ENCODE peak calls at places on chromosomes 5 and 9, in six cellular contexts. Y is lung, J is Daoy, H is cardiac muscle cell, T is left ventricle myocardium inferior, P is HT1080. U is an unnamed sample.

GRCh38 chr5:134392301-134392700 is 19.4 kb downstream of the CDKN2AIPNL start:
- DNase-seq in J (no peak), P (no peak), T (no peak), H (no peak), Y (no peak), U (no peak)

GRCh38 chr9:12775373-12775962 is 648 bp downstream of the LURAP1L start:
- DNase-seq in T (peak; percentile 16), J (peak; percentile 43), Y (no peak), P (peak; percentile 10), H (peak; percentile 46), U (peak; percentile 52)

GRCh38 chr5:95717439-95717838 is 13.7 kb upstream of the RHOBTB3 start:
- DNase-seq in Y (no peak), H (no peak), P (no peak), J (no peak), T (no peak), U (no peak)

GRCh38 chr9:20028849-20029231 is 240.0 kb upstream of the SLC24A2 start:
- DNase-seq in H (no peak), T (no peak), J (no peak), Y (no peak), P (no peak), U (no peak)

GRCh38 chr5:173612948-173613347 is 3.5 kb downstream of the BOD1 start:
- DNase-seq in J (no peak), Y (no peak), H (no peak), T (no peak), P (no peak), U (no peak)

GRCh38 chr5:69213513-69214215 is 21.0 kb upstream of the CDK7 start:
- DNase-seq in T (no peak), Y (no peak), H (no peak), P (peak; percentile 43), J (peak; percentile 29), U (no peak)

GRCh38 chr5:173840111-173840983 is 47.8 kb upstream of the CPEB4 start:
- DNase-seq in Y (no peak), H (no peak), T (no peak), J (no peak), P (no peak), U (no peak)

GRCh38 chr5:135313405-135313804 is 85.6 kb downstream of the MACROH2A1 start:
- DNase-seq in Y (peak; percentile 7), P (no peak), H (no peak), T (no peak), J (no peak), U (no peak)

GRCh38 chr5:108747111-108748009 is at the start of gene FER:
- DNase-seq in Y (peak; percentile 45), P (peak; percentile 84), T (no peak), H (peak; percentile 44), J (peak; percentile 85), U (no peak)

GRCh38 chr5:159427180-159428012 is 97.1 kb upstream of the IL12B start:
- DNase-seq in P (no peak), J (no peak), Y (no peak), T (no peak), H (no peak), U (no peak)

GRCh38 chr5:88660326-88660946 is 222.5 kb downstream of the MEF2C start:
- DNase-seq in P (no peak), T (no peak), Y (no peak), J (peak; percentile 90), H (no peak), U (no peak)

GRCh38 chr9:137466041-137466799 is 7.1 kb upstream of the NSMF start:
- DNase-seq in T (no peak), Y (no peak), J (no peak), H (no peak), P (no peak), U (no peak)

GRCh38 chr9:133089271-133089671 is 27.5 kb downstream of the CEL start:
- DNase-seq in P (no peak), H (peak; percentile 14), Y (no peak), T (no peak), J (no peak), U (no peak)

GRCh38 chr9:134624119-134624826 is 17.3 kb upstream of the COL5A1 start:
- DNase-seq in J (no peak), Y (no peak), T (no peak), H (no peak), P (no peak), U (peak; percentile 2)

GRCh38 chr5:39256472-39256871 is 37.1 kb upstream of the FYB1 start:
- DNase-seq in H (no peak), P (peak; percentile 79), T (no peak), J (peak; percentile 78), Y (no peak), U (no peak)

GRCh38 chr9:8850916-8851315 is 1051.3 kb upstream of the DMAC1 start:
- DNase-seq in T (no peak), J (no peak), H (peak; percentile 52), Y (no peak), P (no peak), U (no peak)

GRCh38 chr9:18920141-18920611 is 112.8 kb downstream of the SAXO1 start:
- DNase-seq in T (no peak), J (no peak), Y (no peak), H (no peak), P (no peak), U (no peak)

GRCh38 chr5:149517461-149518122 is 33.6 kb downstream of the CSNK1A1 start:
- DNase-seq in P (no peak), H (peak; percentile 7), J (no peak), Y (no peak), T (no peak), U (no peak)

GRCh38 chr9:120402741-120403542 is 177.0 kb downstream of the CDK5RAP2 start:
- DNase-seq in P (peak; percentile 100), J (peak; percentile 98), Y (no peak), H (no peak), T (no peak), U (no peak)

GRCh38 chr9:3732077-3733038 is 206.6 kb upstream of the RFX3 start:
- DNase-seq in P (peak; percentile 93), Y (peak; percentile 63), J (peak; percentile 84), H (peak; percentile 78), T (no peak), U (peak; percentile 38)

GRCh38 chr9:32010322-32010721 is 374.1 kb upstream of the ACO1 start:
- DNase-seq in Y (no peak), H (no peak), J (no peak), T (no peak), P (no peak), U (no peak)

GRCh38 chr5:1314564-1314982 is 19.7 kb upstream of the TERT start:
- DNase-seq in Y (no peak), T (no peak), P (no peak), J (no peak), H (no peak), U (no peak)

GRCh38 chr5:149747141-149747832 is 17.2 kb downstream of the PPARGC1B start:
- DNase-seq in Y (peak; percentile 81), P (no peak), H (no peak), T (no peak), J (no peak), U (no peak)

GRCh38 chr5:116032094-116032517 is at the start of gene ARL14EPL:
- DNase-seq in T (peak; percentile 14), Y (peak; percentile 66), P (peak; percentile 88), J (peak; percentile 91), H (peak; percentile 14), U (no peak)

GRCh38 chr9:589723-590122 is 251.8 kb upstream of the DMRT1 start:
- DNase-seq in H (no peak), J (peak; percentile 22), P (no peak), T (no peak), Y (no peak), U (peak; percentile 29)